ENCODE peak calls at places on chromosomes 5 and 9, in six cellular contexts. N is spleen, B is upper lobe of left lung, C is K562, G is endothelial cell of umbilical vein, I is HepG2. A is an unnamed sample.

GRCh38 chr5:43192558-43193170 is 639 bp downstream of the NIM1K start:
- DNase-seq in N (peak), B (peak), C (no peak), G (no peak), I (no peak), A (no peak)

GRCh38 chr9:18822850-18823249 is 210.2 kb downstream of the SAXO1 start:
- DNase-seq in N (no peak), B (no peak), C (no peak), G (no peak), I (no peak), A (no peak)

GRCh38 chr5:114358329-114358728 is 3.5 kb upstream of the KCNN2 start:
- DNase-seq in N (no peak), B (no peak), C (no peak), G (peak), I (no peak), A (no peak)

GRCh38 chr9:101028346-101029299 is at the start of gene PLPPR1:
- DNase-seq in N (peak), B (peak), C (no peak), G (peak), I (peak), A (peak)

GRCh38 chr9:34571180-34571800 is 18.2 kb downstream of the CNTFR start:
- DNase-seq in N (no peak), B (no peak), C (no peak), G (no peak), I (no peak), A (no peak)

GRCh38 chr5:171650605-171651004 is 135.0 kb upstream of the SMIM23 start:
- DNase-seq in N (no peak), B (no peak), C (no peak), G (no peak), I (no peak), A (no peak)

GRCh38 chr5:60929024-60929423 is 15.8 kb downstream of the ERCC8 start:
- DNase-seq in N (no peak), B (no peak), C (no peak), G (peak), I (no peak), A (no peak)

GRCh38 chr9:131697097-131697496 is 42.8 kb downstream of the RAPGEF1 start:
- DNase-seq in N (no peak), B (no peak), C (no peak), G (no peak), I (no peak), A (no peak)

GRCh38 chr9:129989362-129989708 is 53.7 kb downstream of the FNBP1 start:
- DNase-seq in N (no peak), B (no peak), C (no peak), G (no peak), I (no peak), A (no peak)

GRCh38 chr5:73405691-73406090 is 42.9 kb downstream of the FOXD1 start:
- DNase-seq in N (no peak), B (no peak), C (no peak), G (no peak), I (no peak), A (no peak)

GRCh38 chr5:123672067-123672466 is 160.1 kb downstream of the CSNK1G3 start:
- DNase-seq in N (no peak), B (no peak), C (no peak), G (no peak), I (no peak), A (no peak)

GRCh38 chr5:176803943-176804498 is 6.3 kb upstream of the UNC5A start:
- DNase-seq in N (no peak), B (no peak), C (peak), G (peak), I (no peak), A (no peak)

GRCh38 chr5:59356813-59357381 is 536.6 kb downstream of the PDE4D start:
- DNase-seq in N (peak), B (peak), C (no peak), G (no peak), I (no peak), A (no peak)

GRCh38 chr9:13033959-13034695 is 245.4 kb downstream of the MPDZ start:
- DNase-seq in N (no peak), B (no peak), C (peak), G (peak), I (peak), A (peak)

GRCh38 chr5:89686081-89686765 is 723.3 kb downstream of the CETN3 start:
- DNase-seq in N (no peak), B (no peak), C (no peak), G (no peak), I (no peak), A (no peak)

GRCh38 chr9:78236511-78236950 is 656 bp downstream of the CEP78 start:
- DNase-seq in N (no peak), B (no peak), C (no peak), G (no peak), I (peak), A (no peak)

GRCh38 chr5:119285070-119285916 is 70.5 kb upstream of the TNFAIP8 start:
- DNase-seq in N (no peak), B (no peak), C (no peak), G (no peak), I (no peak), A (no peak)

GRCh38 chr9:132651259-132651658 is 18.5 kb downstream of the DDX31 start:
- DNase-seq in N (no peak), B (no peak), C (no peak), G (peak), I (no peak), A (peak)

GRCh38 chr5:175544108-175544511 is 65.8 kb downstream of the SFXN1 start:
- DNase-seq in N (no peak), B (no peak), C (no peak), G (no peak), I (no peak), A (no peak)

GRCh38 chr9:20573023-20573422 is 49.3 kb downstream of the MLLT3 start:
- DNase-seq in N (no peak), B (no peak), C (no peak), G (no peak), I (no peak), A (no peak)

GRCh38 chr5:72767289-72768010 is 49.0 kb upstream of the TNPO1 start:
- DNase-seq in N (no peak), B (no peak), C (no peak), G (peak), I (peak), A (peak)

GRCh38 chr5:40679998-40680681 is 425 bp downstream of the PTGER4 start:
- DNase-seq in N (peak), B (peak), C (no peak), G (no peak), I (no peak), A (peak)

GRCh38 chr5:52920929-52921328 is 68.2 kb upstream of the ITGA2 start:
- DNase-seq in N (no peak), B (no peak), C (no peak), G (peak), I (no peak), A (no peak)

GRCh38 chr9:106859957-106860715 is 2.8 kb upstream of the ZNF462 start:
- DNase-seq in N (no peak), B (peak), C (no peak), G (peak), I (no peak), A (peak)

GRCh38 chr5:73135429-73136276 is 15.3 kb downstream of the TMEM171 start:
- DNase-seq in N (no peak), B (no peak), C (peak), G (peak), I (peak), A (no peak)

GRCh38 chr9:115498338-115498737 is 380.4 kb upstream of the TNC start:
- DNase-seq in N (no peak), B (no peak), C (no peak), G (no peak), I (no peak), A (peak)

GRCh38 chr5:112485802-112486427 is 66.8 kb upstream of the EPB41L4A start:
- DNase-seq in N (no peak), B (no peak), C (no peak), G (peak), I (peak), A (no peak)

GRCh38 chr9:13750061-13750460 is 470.6 kb upstream of the MPDZ start:
- DNase-seq in N (no peak), B (no peak), C (no peak), G (peak), I (no peak), A (no peak)

GRCh38 chr5:95647886-95648860 is 1.6 kb downstream of the RFESD start:
- DNase-seq in N (no peak), B (no peak), C (no peak), G (no peak), I (no peak), A (no peak)

GRCh38 chr9:86353591-86354047 is 591 bp downstream of the TUT7 start:
- DNase-seq in N (no peak), B (no peak), C (no peak), G (peak), I (peak), A (peak)

GRCh38 chr5:55469838-55470237 is 64.9 kb downstream of the PLPP1 start:
- DNase-seq in N (no peak), B (no peak), C (no peak), G (no peak), I (no peak), A (no peak)

GRCh38 chr9:123928471-123929176 is 1.3 kb downstream of the DENND1A start:
- DNase-seq in N (no peak), B (no peak), C (peak), G (peak), I (no peak), A (no peak)

GRCh38 chr5:51392689-51393199 is 9.5 kb downstream of the ISL1 start:
- DNase-seq in N (no peak), B (no peak), C (no peak), G (no peak), I (no peak), A (no peak)

GRCh38 chr5:180090098-180090768 is 18.7 kb upstream of the RNF130 start:
- DNase-seq in N (peak), B (peak), C (peak), G (peak), I (peak), A (peak)
- TF ChIP-seq POLR2A in N (no peak), B (peak), C (no peak), G (no peak), I (no peak), A (no peak)

GRCh38 chr5:111223790-111224560 is at the start of gene CAMK4:
- DNase-seq in N (peak), B (peak), C (peak), G (peak), I (peak), A (peak)
- TF ChIP-seq POLR2AphosphoS5 in N (peak), B (no peak), C (no peak), G (no peak), I (no peak), A (no peak)

GRCh38 chr5:56685503-56686217 is 129.7 kb upstream of the MAP3K1 start:
- DNase-seq in N (no peak), B (no peak), C (no peak), G (no peak), I (no peak), A (no peak)
- H3K4me3 ChIP-seq in N (no peak), B (no peak), C (no peak), G (no peak), I (no peak), A (no peak)

DNA sequence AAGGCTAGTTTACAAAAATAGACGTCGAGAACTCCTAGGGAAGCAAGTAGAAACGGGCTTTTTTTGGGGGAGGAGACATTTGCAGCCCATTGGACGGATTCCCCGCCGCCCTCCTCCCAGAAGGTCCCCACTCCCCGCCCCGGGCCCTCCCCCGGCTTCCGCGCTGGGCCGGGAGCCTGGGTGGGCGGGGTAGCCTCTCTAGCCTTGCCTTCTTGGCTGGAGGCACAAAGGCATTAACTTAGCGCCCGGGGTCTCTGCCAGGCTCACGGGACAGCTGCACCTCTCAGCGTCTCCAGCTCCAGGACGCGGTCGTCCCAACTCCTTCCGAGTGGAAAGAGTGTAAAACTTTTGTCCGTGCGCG is at the start of gene DMRTA1:
- DNase-seq in N (peak), B (peak), C (no peak), G (peak), I (no peak), A (peak)
- TF ChIP-seq POLR2A in N (no peak), B (peak), C (no peak), G (no peak), I (no peak), A (peak)

GRCh38 chr9:135878528-135879236 is 28.7 kb downstream of the CAMSAP1 start:
- DNase-seq in N (no peak), B (no peak), C (no peak), G (no peak), I (no peak), A (no peak)

GRCh38 chr9:135876936-135877335 is 30.4 kb downstream of the CAMSAP1 start:
- DNase-seq in N (no peak), B (no peak), C (no peak), G (no peak), I (no peak), A (no peak)

GRCh38 chr9:135877776-135878527 is 29.4 kb downstream of the CAMSAP1 start:
- DNase-seq in N (no peak), B (no peak), C (no peak), G (no peak), I (no peak), A (no peak)

GRCh38 chr9:135879619-135880018 is 27.7 kb downstream of the CAMSAP1 start:
- DNase-seq in N (no peak), B (no peak), C (no peak), G (no peak), I (no peak), A (no peak)

GRCh38 chr9:135879237-135879601 is 28.1 kb downstream of the CAMSAP1 start:
- DNase-seq in N (no peak), B (no peak), C (no peak), G (no peak), I (no peak), A (no peak)
- TF ChIP-seq POLR2AphosphoS5 in N (no peak), B (no peak), C (no peak), G (no peak), I (no peak), A (no peak)

GRCh38 chr9:134328341-134328840 is 2.1 kb downstream of the RXRA start:
- DNase-seq in N (no peak), B (no peak), C (no peak), G (peak), I (peak), A (no peak)
- H3K4me3 ChIP-seq in N (peak), B (peak), C (no peak), G (peak), I (peak), A (peak)

GRCh38 chr9:93996863-93997262 is 41.7 kb upstream of the BARX1 start:
- DNase-seq in N (no peak), B (no peak), C (no peak), G (no peak), I (no peak), A (no peak)
- TF ChIP-seq POLR2A in N (no peak), B (no peak), C (no peak), G (no peak), I (no peak), A (no peak)